ENCODE peak calls at places on chromosomes 7 and 10, in five cellular contexts. Y is GM13977, G is AG10803, S is ovary, V is cardiac fibroblast. M is an unnamed sample.

GRCh38 chr7:366171-366916 is 76.4 kb downstream of the FOXL3 start:
- DNase-seq in S (no peak), G (no peak), V (peak; percentile 24), Y (no peak), M (peak; percentile 74)

GRCh38 chr10:30379983-30380382 is 30.9 kb upstream of the MTPAP start:
- DNase-seq in S (no peak), G (no peak), Y (no peak), V (no peak), M (no peak)

GRCh38 chr7:111958889-111959288 is 247.3 kb downstream of the DOCK4 start:
- DNase-seq in G (no peak), S (no peak), Y (no peak), V (no peak), M (peak; percentile 85)

GRCh38 chr10:67965456-67965855 is 81.0 kb downstream of the SIRT1 start:
- DNase-seq in Y (no peak), S (no peak), V (no peak), G (no peak), M (no peak)

GRCh38 chr7:29915481-29916215 is 74.0 kb downstream of the SCRN1 start:
- DNase-seq in V (peak; percentile 9), Y (no peak), S (no peak), G (peak; percentile 21), M (peak; percentile 19)

GRCh38 chr10:110432084-110432483 is 65.6 kb upstream of the DUSP5 start:
- DNase-seq in Y (no peak), V (no peak), G (no peak), S (no peak), M (no peak)

GRCh38 chr10:124266468-124267230 is 152.1 kb downstream of the OAT start:
- DNase-seq in Y (no peak), S (no peak), G (no peak), V (peak; percentile 53), M (no peak)

GRCh38 chr10:10587744-10588393 is 429.8 kb upstream of the CELF2 start:
- DNase-seq in G (no peak), V (no peak), S (no peak), Y (no peak), M (no peak)

GRCh38 chr10:119705434-119705831 is 20.4 kb upstream of the INPP5F start:
- DNase-seq in G (no peak), S (no peak), V (no peak), Y (no peak), M (no peak)

GRCh38 chr7:42766810-42767423 is 145.0 kb downstream of the C7orf25 start:
- DNase-seq in Y (no peak), S (no peak), V (no peak), G (no peak), M (no peak)

GRCh38 chr7:155489862-155490696 is 32.1 kb downstream of the EN2 start:
- DNase-seq in G (peak; percentile 20), V (no peak), Y (peak; percentile 34), S (no peak), M (no peak)

GRCh38 chr7:148856891-148857290 is 27.2 kb downstream of the EZH2 start:
- DNase-seq in V (peak; percentile 52), G (no peak), S (no peak), Y (peak; percentile 37), M (no peak)

GRCh38 chr7:132446265-132446664 is 130.0 kb downstream of the PLXNA4 start:
- DNase-seq in Y (no peak), G (no peak), V (no peak), S (no peak), M (no peak)

GRCh38 chr7:47335071-47335470 is 246.8 kb downstream of the TNS3 start:
- DNase-seq in V (no peak), G (no peak), S (no peak), Y (no peak), M (no peak)

GRCh38 chr10:5629789-5630436 is 36.5 kb downstream of the ASB13 start:
- DNase-seq in V (peak; percentile 86), G (peak; percentile 80), Y (peak; percentile 84), S (peak; percentile 83), M (peak; percentile 65)

GRCh38 chr10:78963074-78964034 is 105.4 kb upstream of the ZMIZ1 start:
- DNase-seq in Y (no peak), G (no peak), S (no peak), V (no peak), M (peak; percentile 39)

GRCh38 chr7:108497082-108497725 is 28.7 kb downstream of the PNPLA8 start:
- DNase-seq in G (peak; percentile 41), V (peak; percentile 73), Y (peak; percentile 56), S (peak; percentile 22), M (peak; percentile 73)

GRCh38 chr7:28358423-28358868 is 53.9 kb upstream of the CREB5 start:
- DNase-seq in G (peak; percentile 98), S (no peak), Y (no peak), V (peak; percentile 94), M (peak; percentile 36)

GRCh38 chr7:25240340-25240739 is 12.1 kb upstream of the NPVF start:
- DNase-seq in V (no peak), S (no peak), Y (no peak), G (peak; percentile 33), M (no peak)

GRCh38 chr10:132384618-132385510 is 12.1 kb upstream of the PWWP2B start:
- DNase-seq in S (no peak), V (no peak), G (no peak), Y (no peak), M (no peak)

GRCh38 chr10:22477365-22478287 is 132.3 kb downstream of the SPAG6 start:
- DNase-seq in V (no peak), S (no peak), Y (peak; percentile 18), G (no peak), M (no peak)

GRCh38 chr10:46992794-46993552 is 81.7 kb downstream of the PTPN20 start:
- DNase-seq in V (peak; percentile 62), Y (no peak), G (peak; percentile 70), S (peak; percentile 30), M (peak; percentile 17)

GRCh38 chr7:95095259-95096122 is 188.1 kb downstream of the PPP1R9A start:
- DNase-seq in Y (no peak), V (no peak), G (no peak), S (no peak), M (no peak)

GRCh38 chr10:58241346-58241745 is 26.3 kb downstream of the IPMK start:
- DNase-seq in G (peak; percentile 73), S (no peak), V (peak; percentile 61), Y (no peak), M (no peak)

GRCh38 chr10:86961481-86962091 is 3.2 kb downstream of the SNCG start:
- DNase-seq in V (no peak), Y (no peak), S (peak; percentile 16), G (no peak), M (no peak)

GRCh38 chr10:71089162-71089561 is 123.2 kb upstream of the UNC5B start:
- DNase-seq in G (no peak), S (no peak), Y (no peak), V (no peak), M (no peak)

GRCh38 chr7:158821173-158822021 is 7.9 kb downstream of the ESYT2 start:
- DNase-seq in Y (no peak), S (no peak), G (peak; percentile 79), V (peak; percentile 93), M (peak; percentile 84)

GRCh38 chr10:23779287-23779686 is 340.4 kb downstream of the OTUD1 start:
- DNase-seq in G (no peak), Y (no peak), S (no peak), V (no peak), M (no peak)

GRCh38 chr7:108805808-108806397 is 236.2 kb downstream of the DNAJB9 start:
- DNase-seq in V (peak; percentile 63), Y (peak; percentile 17), S (no peak), G (peak; percentile 5), M (peak; percentile 14)

GRCh38 chr7:148650232-148650858 is 48.4 kb upstream of the CUL1 start:
- DNase-seq in V (peak; percentile 72), Y (no peak), G (peak; percentile 65), S (no peak), M (no peak)

GRCh38 chr7:139505563-139505962 is 17.9 kb upstream of the CLEC2L start:
- DNase-seq in S (no peak), G (no peak), V (peak; percentile 22), Y (no peak), M (no peak)

GRCh38 chr10:3787816-3788215 is 2.8 kb upstream of the KLF6 start:
- DNase-seq in S (no peak), Y (no peak), V (no peak), G (no peak), M (no peak)

DNA sequence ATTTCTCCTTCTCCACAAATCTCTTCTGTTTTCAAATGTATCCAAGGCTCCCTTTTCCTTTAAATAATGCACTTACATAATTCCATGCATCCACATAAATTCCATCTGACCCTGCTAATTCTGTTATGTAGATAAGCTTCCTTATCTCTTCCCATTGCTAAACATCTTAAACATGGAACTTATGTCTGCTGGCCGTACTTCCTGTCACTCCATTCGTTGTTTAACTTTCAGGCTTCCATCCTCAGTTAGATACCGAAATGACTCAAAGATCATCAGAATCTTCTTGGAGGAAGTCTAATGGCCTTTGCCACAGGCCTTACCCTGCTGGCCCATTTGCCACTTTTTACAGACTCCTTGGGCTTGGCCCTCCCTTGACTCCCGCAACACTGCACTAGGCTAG is 330.9 kb downstream of the GFRA1 start:
- DNase-seq in S (no peak), V (no peak), G (no peak), Y (no peak), M (peak; percentile 61)
- TF ChIP-seq CTCF in S (no peak), V (no peak), G (no peak), Y (no peak), M (no peak)

GRCh38 chr10:29119374-29119773 is 169.5 kb upstream of the LYZL1 start:
- DNase-seq in S (peak; percentile 64), V (peak; percentile 38), G (peak; percentile 13), Y (no peak), M (peak; percentile 42)
- TF ChIP-seq CTCF in S (peak; percentile 29), V (peak; percentile 56), G (peak; percentile 40), Y (peak; percentile 11), M (peak; percentile 62)

DNA sequence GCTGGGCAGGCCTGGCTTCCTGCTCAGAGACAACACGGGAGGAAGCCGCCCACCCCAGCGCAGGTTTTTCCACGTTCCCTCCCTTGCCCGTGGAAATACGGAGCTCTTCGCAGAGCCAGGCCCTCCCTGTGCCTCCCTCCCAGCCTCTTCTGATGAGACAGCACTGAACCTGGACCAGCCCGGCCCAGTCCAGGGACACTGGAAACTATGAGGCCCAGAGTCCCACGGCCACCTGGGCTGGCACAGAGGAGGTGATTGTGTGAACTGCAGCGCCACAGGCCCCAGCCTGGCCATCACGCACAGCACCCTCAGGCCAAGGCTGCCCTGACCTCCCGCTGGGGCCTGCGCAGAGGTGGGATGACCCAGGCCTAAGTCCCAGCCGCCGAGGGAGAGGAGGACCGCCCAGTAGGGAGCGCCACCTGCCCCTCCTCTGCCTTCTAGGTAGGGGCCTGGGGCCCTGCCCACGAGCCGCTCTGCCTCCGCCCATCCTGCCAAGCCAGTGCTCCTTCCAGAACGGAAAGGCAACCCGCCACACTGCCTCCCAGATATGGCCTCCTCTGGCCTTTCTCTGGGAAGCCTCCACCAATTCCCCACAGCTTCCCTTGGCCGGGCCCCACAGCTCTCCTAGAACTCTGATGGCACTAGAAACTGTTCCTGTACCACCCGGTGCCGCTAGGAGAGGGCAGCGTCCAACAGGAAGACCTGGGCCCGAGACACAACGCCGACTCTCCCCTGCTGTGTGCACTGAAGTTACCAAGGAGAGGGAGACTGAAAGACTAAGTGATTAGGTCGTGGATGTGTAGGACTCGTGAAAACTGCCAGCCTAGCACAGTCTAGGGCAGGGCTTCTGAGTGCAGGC is 57.2 kb downstream of the PROSER2 start:
- DNase-seq in Y (no peak), S (no peak), V (no peak), G (no peak), M (no peak)
- TF ChIP-seq CTCF in Y (no peak), S (no peak), V (no peak), G (no peak), M (no peak)

DNA sequence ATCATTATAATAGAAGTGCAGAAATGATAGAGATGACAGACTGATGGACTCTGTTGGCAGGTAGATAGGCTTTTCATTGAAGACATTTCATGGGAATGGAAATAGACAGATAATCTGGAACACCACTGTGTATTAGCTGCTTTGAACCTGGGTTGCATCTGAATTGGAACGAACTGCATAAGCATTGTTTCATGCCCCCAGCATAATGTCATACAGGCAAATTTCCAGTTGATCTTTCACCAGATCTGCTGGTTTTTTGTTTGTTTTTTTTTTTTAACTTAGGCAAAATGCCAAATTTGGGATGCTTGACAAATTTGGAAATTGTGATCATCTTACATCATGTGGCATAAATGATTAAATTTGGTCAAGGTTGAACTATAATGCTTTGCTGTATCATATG is 172.1 kb upstream of the AOAH start:
- DNase-seq in Y (no peak), V (no peak), G (no peak), S (no peak), M (no peak)
- TF ChIP-seq CTCF in Y (no peak), V (no peak), G (no peak), S (no peak), M (no peak)

M was measured in endothelial cell of umbilical vein.